ENCODE peak calls at places on chromosome 1, in four cellular contexts. H is astrocyte of the spinal cord, P is NCI-H2029 treated with DMSO at 0.1 percent for 48 hours, I is Calu3. W is an unnamed sample.

GRCh38 chr1:93988634-93989350 is 79.6 kb upstream of the GCLM start:
- DNase-seq in H (peak), P (no peak), I (peak), W (no peak)

GRCh38 chr1:24639094-24639493 is 4.0 kb upstream of the SRRM1 start:
- DNase-seq in H (no peak), P (no peak), I (no peak), W (no peak)

GRCh38 chr1:85146972-85147359 is 53.9 kb downstream of the SYDE2 start:
- DNase-seq in H (peak), P (no peak), I (no peak), W (no peak)

GRCh38 chr1:159936284-159936904 is 9.0 kb downstream of the IGSF9 start:
- DNase-seq in H (no peak), P (peak), I (peak), W (peak)

GRCh38 chr1:17412093-17412870 is 27.2 kb downstream of the RCC2 start:
- DNase-seq in H (no peak), P (no peak), I (no peak), W (no peak)

GRCh38 chr1:231241751-231242150 is 739 bp downstream of the GNPAT start:
- DNase-seq in H (no peak), P (no peak), I (peak), W (no peak)

GRCh38 chr1:165533254-165533653 is 10.5 kb upstream of the LRRC52 start:
- DNase-seq in H (no peak), P (no peak), I (no peak), W (no peak)

GRCh38 chr1:108125312-108126138 is 74.6 kb downstream of the SLC25A24 start:
- DNase-seq in H (peak), P (peak), I (peak), W (peak)

GRCh38 chr1:211625040-211625439 is 46.1 kb upstream of the SLC30A1 start:
- DNase-seq in H (peak), P (no peak), I (no peak), W (no peak)

W was measured in body of pancreas.